ENCODE peak calls at places on chromosomes 3 and 15, in ten cellular contexts. One of them, this sample, is unnamed.

GRCh38 chr15:69609176-69609575 is 156.6 kb downstream of the RPLP1 start:
- DNase-seq in SJSA1: peak; percentile 44
- DNase-seq in lower lobe of right lung: no peak
- DNase-seq in neural progenitor cell: no peak
- DNase-seq in H7: no peak
- DNase-seq in astrocyte: peak; percentile 83
- DNase-seq in H1: no peak
- DNase-seq in hepatocyte: no peak
- DNase-seq in mammary epithelial cell: peak; percentile 56
- DNase-seq in CD4-positive, CD25-positive, alpha-beta regulatory T cell: no peak
- DNase-seq in this sample: no peak

GRCh38 chr3:60140160-60140559 is 1090.3 kb upstream of the CFAP20DC start:
- DNase-seq in SJSA1: no peak
- DNase-seq in astrocyte: no peak
- DNase-seq in H7: no peak
- DNase-seq in hepatocyte: no peak
- DNase-seq in lower lobe of right lung: no peak
- DNase-seq in CD4-positive, CD25-positive, alpha-beta regulatory T cell: no peak
- DNase-seq in H1: no peak
- DNase-seq in neural progenitor cell: no peak
- DNase-seq in mammary epithelial cell: no peak
- DNase-seq in this sample: no peak

GRCh38 chr3:98903705-98904481 is 2.4 kb upstream of the DCBLD2 start:
- DNase-seq in H7: no peak
- DNase-seq in H1: no peak
- DNase-seq in neural progenitor cell: no peak
- DNase-seq in astrocyte: no peak
- DNase-seq in lower lobe of right lung: no peak
- DNase-seq in CD4-positive, CD25-positive, alpha-beta regulatory T cell: no peak
- DNase-seq in mammary epithelial cell: no peak
- DNase-seq in hepatocyte: no peak
- DNase-seq in SJSA1: no peak
- DNase-seq in this sample: no peak

GRCh38 chr3:60933828-60934227 is 317.4 kb downstream of the FHIT start:
- DNase-seq in lower lobe of right lung: no peak
- DNase-seq in H7: no peak
- DNase-seq in mammary epithelial cell: no peak
- DNase-seq in astrocyte: no peak
- DNase-seq in neural progenitor cell: no peak
- DNase-seq in CD4-positive, CD25-positive, alpha-beta regulatory T cell: no peak
- DNase-seq in H1: no peak
- DNase-seq in SJSA1: no peak
- DNase-seq in hepatocyte: no peak
- DNase-seq in this sample: no peak

GRCh38 chr3:284316-284715 is 87.8 kb downstream of the CHL1 start:
- DNase-seq in neural progenitor cell: no peak
- DNase-seq in CD4-positive, CD25-positive, alpha-beta regulatory T cell: no peak
- DNase-seq in lower lobe of right lung: no peak
- DNase-seq in H1: no peak
- DNase-seq in SJSA1: no peak
- DNase-seq in hepatocyte: no peak
- DNase-seq in mammary epithelial cell: no peak
- DNase-seq in H7: no peak
- DNase-seq in astrocyte: no peak
- DNase-seq in this sample: no peak

GRCh38 chr3:69352305-69353087 is 33.4 kb downstream of the FRMD4B start:
- DNase-seq in H1: no peak
- DNase-seq in CD4-positive, CD25-positive, alpha-beta regulatory T cell: no peak
- DNase-seq in SJSA1: no peak
- DNase-seq in hepatocyte: no peak
- DNase-seq in lower lobe of right lung: no peak
- DNase-seq in neural progenitor cell: no peak
- DNase-seq in astrocyte: no peak
- DNase-seq in H7: no peak
- DNase-seq in mammary epithelial cell: no peak
- DNase-seq in this sample: no peak

GRCh38 chr15:48733615-48734014 is 77.3 kb downstream of the CEP152 start:
- DNase-seq in astrocyte: no peak
- DNase-seq in mammary epithelial cell: no peak
- DNase-seq in neural progenitor cell: no peak
- DNase-seq in hepatocyte: no peak
- DNase-seq in H1: no peak
- DNase-seq in H7: no peak
- DNase-seq in CD4-positive, CD25-positive, alpha-beta regulatory T cell: no peak
- DNase-seq in lower lobe of right lung: no peak
- DNase-seq in SJSA1: no peak
- DNase-seq in this sample: no peak

GRCh38 chr3:120450914-120451669 is at the start of gene FSTL1:
- DNase-seq in CD4-positive, CD25-positive, alpha-beta regulatory T cell: no peak
- DNase-seq in neural progenitor cell: peak; percentile 91
- DNase-seq in H1: no peak
- DNase-seq in astrocyte: peak; percentile 71
- DNase-seq in lower lobe of right lung: no peak
- DNase-seq in H7: peak; percentile 94
- DNase-seq in SJSA1: peak; percentile 86
- DNase-seq in mammary epithelial cell: no peak
- DNase-seq in hepatocyte: peak; percentile 80
- DNase-seq in this sample: no peak

GRCh38 chr3:16609927-16610580 is 4.8 kb upstream of the DAZL start:
- DNase-seq in H7: no peak
- DNase-seq in CD4-positive, CD25-positive, alpha-beta regulatory T cell: no peak
- DNase-seq in lower lobe of right lung: no peak
- DNase-seq in SJSA1: no peak
- DNase-seq in H1: no peak
- DNase-seq in hepatocyte: no peak
- DNase-seq in astrocyte: no peak
- DNase-seq in mammary epithelial cell: no peak
- DNase-seq in neural progenitor cell: no peak
- DNase-seq in this sample: no peak

GRCh38 chr3:149330609-149331008 is 2.8 kb downstream of the TM4SF18 start:
- DNase-seq in neural progenitor cell: no peak
- DNase-seq in mammary epithelial cell: peak; percentile 70
- DNase-seq in SJSA1: no peak
- DNase-seq in hepatocyte: no peak
- DNase-seq in H1: no peak
- DNase-seq in lower lobe of right lung: no peak
- DNase-seq in CD4-positive, CD25-positive, alpha-beta regulatory T cell: no peak
- DNase-seq in astrocyte: no peak
- DNase-seq in H7: no peak
- DNase-seq in this sample: no peak

GRCh38 chr3:128381609-128382008 is 85.1 kb downstream of the DNAJB8 start:
- DNase-seq in lower lobe of right lung: no peak
- DNase-seq in SJSA1: no peak
- DNase-seq in hepatocyte: no peak
- DNase-seq in CD4-positive, CD25-positive, alpha-beta regulatory T cell: no peak
- DNase-seq in H7: no peak
- DNase-seq in mammary epithelial cell: no peak
- DNase-seq in neural progenitor cell: no peak
- DNase-seq in H1: no peak
- DNase-seq in astrocyte: no peak
- DNase-seq in this sample: no peak

GRCh38 chr15:66849393-66849745 is 147.3 kb downstream of the SMAD6 start:
- DNase-seq in lower lobe of right lung: no peak
- DNase-seq in hepatocyte: no peak
- DNase-seq in SJSA1: peak; percentile 30
- DNase-seq in astrocyte: no peak
- DNase-seq in neural progenitor cell: no peak
- DNase-seq in mammary epithelial cell: no peak
- DNase-seq in H7: no peak
- DNase-seq in CD4-positive, CD25-positive, alpha-beta regulatory T cell: no peak
- DNase-seq in H1: no peak
- DNase-seq in this sample: no peak

GRCh38 chr3:48656061-48656840 is 6.4 kb downstream of the CELSR3 start:
- DNase-seq in H1: peak; percentile 75
- DNase-seq in astrocyte: peak; percentile 23
- DNase-seq in lower lobe of right lung: peak; percentile 93
- DNase-seq in H7: peak; percentile 99
- DNase-seq in mammary epithelial cell: peak; percentile 74
- DNase-seq in CD4-positive, CD25-positive, alpha-beta regulatory T cell: peak; percentile 77
- DNase-seq in neural progenitor cell: peak; percentile 95
- DNase-seq in SJSA1: no peak
- DNase-seq in hepatocyte: peak; percentile 90
- DNase-seq in this sample: peak; percentile 87

GRCh38 chr3:182241196-182241776 is 529.6 kb downstream of the SOX2 start:
- DNase-seq in astrocyte: no peak
- DNase-seq in CD4-positive, CD25-positive, alpha-beta regulatory T cell: no peak
- DNase-seq in SJSA1: no peak
- DNase-seq in H1: no peak
- DNase-seq in hepatocyte: no peak
- DNase-seq in mammary epithelial cell: no peak
- DNase-seq in H7: no peak
- DNase-seq in neural progenitor cell: no peak
- DNase-seq in lower lobe of right lung: no peak
- DNase-seq in this sample: no peak

GRCh38 chr3:153978023-153978422 is 143.2 kb upstream of the ARHGEF26 start:
- DNase-seq in mammary epithelial cell: no peak
- DNase-seq in SJSA1: no peak
- DNase-seq in hepatocyte: no peak
- DNase-seq in lower lobe of right lung: no peak
- DNase-seq in H7: no peak
- DNase-seq in H1: no peak
- DNase-seq in astrocyte: no peak
- DNase-seq in neural progenitor cell: no peak
- DNase-seq in CD4-positive, CD25-positive, alpha-beta regulatory T cell: no peak
- DNase-seq in this sample: no peak

GRCh38 chr3:153979419-153980251 is 141.6 kb upstream of the ARHGEF26 start:
- DNase-seq in CD4-positive, CD25-positive, alpha-beta regulatory T cell: no peak
- DNase-seq in mammary epithelial cell: no peak
- DNase-seq in lower lobe of right lung: no peak
- DNase-seq in SJSA1: no peak
- DNase-seq in neural progenitor cell: no peak
- DNase-seq in H7: no peak
- DNase-seq in hepatocyte: no peak
- DNase-seq in astrocyte: no peak
- DNase-seq in H1: no peak
- DNase-seq in this sample: no peak

GRCh38 chr3:153980252-153980590 is 141.0 kb upstream of the ARHGEF26 start:
- DNase-seq in lower lobe of right lung: no peak
- DNase-seq in CD4-positive, CD25-positive, alpha-beta regulatory T cell: no peak
- DNase-seq in H1: no peak
- DNase-seq in H7: no peak
- DNase-seq in hepatocyte: peak; percentile 69
- DNase-seq in astrocyte: no peak
- DNase-seq in mammary epithelial cell: peak; percentile 45
- DNase-seq in neural progenitor cell: no peak
- DNase-seq in SJSA1: no peak
- DNase-seq in this sample: no peak

GRCh38 chr3:153974614-153975013 is 146.6 kb upstream of the ARHGEF26 start:
- DNase-seq in H7: no peak
- DNase-seq in SJSA1: no peak
- DNase-seq in mammary epithelial cell: no peak
- DNase-seq in neural progenitor cell: no peak
- DNase-seq in CD4-positive, CD25-positive, alpha-beta regulatory T cell: no peak
- DNase-seq in hepatocyte: no peak
- DNase-seq in H1: no peak
- DNase-seq in lower lobe of right lung: no peak
- DNase-seq in astrocyte: no peak
- DNase-seq in this sample: no peak

GRCh38 chr3:153977148-153977547 is 144.0 kb upstream of the ARHGEF26 start:
- DNase-seq in hepatocyte: no peak
- DNase-seq in H7: no peak
- DNase-seq in mammary epithelial cell: no peak
- DNase-seq in neural progenitor cell: no peak
- DNase-seq in astrocyte: peak; percentile 59
- DNase-seq in SJSA1: no peak
- DNase-seq in CD4-positive, CD25-positive, alpha-beta regulatory T cell: no peak
- DNase-seq in H1: no peak
- DNase-seq in lower lobe of right lung: no peak
- DNase-seq in this sample: no peak
- H3K36me3 ChIP-seq in hepatocyte: no peaks in the 10 kb centered on the region
- H3K36me3 ChIP-seq in H7: no peaks in the 10 kb centered on the region
- H3K36me3 ChIP-seq in mammary epithelial cell: no peaks in the 10 kb centered on the region
- H3K36me3 ChIP-seq in neural progenitor cell: no peaks in the 10 kb centered on the region
- H3K36me3 ChIP-seq in astrocyte: no peaks in the 10 kb centered on the region
- H3K36me3 ChIP-seq in SJSA1: no peaks in the 10 kb centered on the region
- H3K36me3 ChIP-seq in CD4-positive, CD25-positive, alpha-beta regulatory T cell: no peaks in the 10 kb centered on the region
- H3K36me3 ChIP-seq in H1: no peaks in the 10 kb centered on the region
- H3K36me3 ChIP-seq in lower lobe of right lung: no peaks in the 10 kb centered on the region
- H3K36me3 ChIP-seq in this sample: no peaks in the 10 kb centered on the region

DNA sequence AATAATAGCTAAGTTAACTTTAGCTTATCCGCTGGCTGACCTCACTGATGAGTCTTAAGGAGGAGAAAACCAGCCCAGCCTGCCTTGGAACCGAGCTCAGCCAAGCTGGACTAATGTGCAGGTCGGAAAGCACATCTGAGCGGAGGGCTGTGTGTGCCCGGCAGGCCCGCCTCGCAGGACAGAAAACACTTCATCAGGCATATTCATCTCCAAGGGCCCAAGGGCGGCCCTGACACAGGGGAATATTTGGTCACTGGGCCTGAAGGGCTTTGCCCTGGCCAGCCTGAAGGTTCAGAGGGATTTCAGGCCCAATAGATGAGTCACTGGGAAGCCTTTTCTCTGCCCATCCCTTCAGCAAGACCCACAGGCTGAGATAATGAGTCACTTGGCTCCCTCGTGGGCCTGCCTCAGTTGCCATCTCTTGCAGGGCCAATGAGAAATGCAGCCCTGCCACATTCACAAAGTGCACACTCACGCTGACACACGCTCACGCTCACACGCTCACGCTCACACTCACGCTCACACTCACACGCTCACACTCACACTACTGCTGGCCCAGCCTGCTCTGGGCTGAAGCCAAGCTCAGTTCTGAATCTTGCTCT is 75.0 kb downstream of the SLC12A8 start:
- DNase-seq in H1: no peak
- DNase-seq in astrocyte: peak; percentile 88
- DNase-seq in hepatocyte: no peak
- DNase-seq in H7: no peak
- DNase-seq in mammary epithelial cell: peak; percentile 65
- DNase-seq in lower lobe of right lung: no peak
- DNase-seq in SJSA1: no peak
- DNase-seq in CD4-positive, CD25-positive, alpha-beta regulatory T cell: no peak
- DNase-seq in neural progenitor cell: no peak
- DNase-seq in this sample: no peak
- H3K27me3 ChIP-seq in H1: peaks cover 5% of the 10 kb centered on the region
- H3K27me3 ChIP-seq in astrocyte: no peaks in the 10 kb centered on the region
- H3K27me3 ChIP-seq in hepatocyte: no peaks in the 10 kb centered on the region
- H3K27me3 ChIP-seq in H7: peaks cover 5% of the 10 kb centered on the region
- H3K27me3 ChIP-seq in mammary epithelial cell: no peaks in the 10 kb centered on the region
- H3K27me3 ChIP-seq in lower lobe of right lung: no peaks in the 10 kb centered on the region
- H3K27me3 ChIP-seq in SJSA1: no peaks in the 10 kb centered on the region
- H3K27me3 ChIP-seq in CD4-positive, CD25-positive, alpha-beta regulatory T cell: no peaks in the 10 kb centered on the region
- H3K27me3 ChIP-seq in neural progenitor cell: peaks cover 20% of the 10 kb centered on the region
- H3K27me3 ChIP-seq in this sample: no peaks in the 10 kb centered on the region

GRCh38 chr3:103924544-103924943 is 1442.2 kb upstream of the ALCAM start:
- DNase-seq in H1: no peak
- DNase-seq in neural progenitor cell: no peak
- DNase-seq in mammary epithelial cell: no peak
- DNase-seq in hepatocyte: no peak
- DNase-seq in astrocyte: no peak
- DNase-seq in SJSA1: no peak
- DNase-seq in lower lobe of right lung: no peak
- DNase-seq in CD4-positive, CD25-positive, alpha-beta regulatory T cell: no peak
- DNase-seq in H7: no peak
- DNase-seq in this sample: no peak
- H3K4me3 ChIP-seq in H1: no peak overlapping the region
- H3K4me3 ChIP-seq in neural progenitor cell: no peak overlapping the region
- H3K4me3 ChIP-seq in mammary epithelial cell: no peak overlapping the region
- H3K4me3 ChIP-seq in hepatocyte: no peak overlapping the region
- H3K4me3 ChIP-seq in astrocyte: no peak overlapping the region
- H3K4me3 ChIP-seq in SJSA1: no peak overlapping the region
- H3K4me3 ChIP-seq in lower lobe of right lung: no peak overlapping the region
- H3K4me3 ChIP-seq in CD4-positive, CD25-positive, alpha-beta regulatory T cell: no peak overlapping the region
- H3K4me3 ChIP-seq in H7: no peak overlapping the region
- H3K4me3 ChIP-seq in this sample: no peak overlapping the region

GRCh38 chr3:183815565-183815943 is 9.8 kb downstream of the MAP6D1 start:
- DNase-seq in mammary epithelial cell: no peak
- DNase-seq in H1: no peak
- DNase-seq in lower lobe of right lung: no peak
- DNase-seq in hepatocyte: no peak
- DNase-seq in neural progenitor cell: no peak
- DNase-seq in astrocyte: no peak
- DNase-seq in CD4-positive, CD25-positive, alpha-beta regulatory T cell: no peak
- DNase-seq in SJSA1: no peak
- DNase-seq in H7: peak; percentile 51
- DNase-seq in this sample: no peak
- H3K36me3 ChIP-seq in mammary epithelial cell: peaks cover 13% of the 10 kb centered on the region
- H3K36me3 ChIP-seq in H1: peaks cover 16% of the 10 kb centered on the region
- H3K36me3 ChIP-seq in lower lobe of right lung: peaks cover 43% of the 10 kb centered on the region
- H3K36me3 ChIP-seq in hepatocyte: no peaks in the 10 kb centered on the region
- H3K36me3 ChIP-seq in neural progenitor cell: no peaks in the 10 kb centered on the region
- H3K36me3 ChIP-seq in astrocyte: peaks cover 17% of the 10 kb centered on the region
- H3K36me3 ChIP-seq in CD4-positive, CD25-positive, alpha-beta regulatory T cell: peaks cover 15% of the 10 kb centered on the region
- H3K36me3 ChIP-seq in SJSA1: peaks cover 17% of the 10 kb centered on the region
- H3K36me3 ChIP-seq in H7: peaks cover 6% of the 10 kb centered on the region
- H3K36me3 ChIP-seq in this sample: no peaks in the 10 kb centered on the region